ENCODE peak calls at places on chromosomes 6 and 20, in six cellular contexts. One of them, this sample, is unnamed.

GRCh38 chr6:106097368-106098231 is 11.5 kb downstream of the PRDM1 start:
- DNase-seq in endodermal cell: no peak
- DNase-seq in psoas muscle: no peak
- DNase-seq in breast epithelium: no peak
- DNase-seq in lung: no peak
- DNase-seq in CD8-positive, alpha-beta T cell: peak; percentile 37
- DNase-seq in this sample: no peak

GRCh38 chr20:48614593-48615274 is 213.1 kb downstream of the PREX1 start:
- DNase-seq in CD8-positive, alpha-beta T cell: no peak
- DNase-seq in endodermal cell: no peak
- DNase-seq in psoas muscle: peak; percentile 6
- DNase-seq in lung: no peak
- DNase-seq in breast epithelium: peak; percentile 50
- DNase-seq in this sample: peak; percentile 27

GRCh38 chr20:36130316-36130865 is 24.1 kb upstream of the EPB41L1 start:
- DNase-seq in psoas muscle: no peak
- DNase-seq in lung: no peak
- DNase-seq in CD8-positive, alpha-beta T cell: no peak
- DNase-seq in breast epithelium: no peak
- DNase-seq in endodermal cell: no peak
- DNase-seq in this sample: no peak

GRCh38 chr6:89961481-89961880 is 67.2 kb downstream of the GJA10 start:
- DNase-seq in CD8-positive, alpha-beta T cell: no peak
- DNase-seq in psoas muscle: no peak
- DNase-seq in endodermal cell: no peak
- DNase-seq in breast epithelium: no peak
- DNase-seq in lung: no peak
- DNase-seq in this sample: no peak

GRCh38 chr6:133646021-133646682 is 242.8 kb upstream of the TCF21 start:
- DNase-seq in breast epithelium: no peak
- DNase-seq in endodermal cell: no peak
- DNase-seq in psoas muscle: no peak
- DNase-seq in CD8-positive, alpha-beta T cell: no peak
- DNase-seq in lung: no peak
- DNase-seq in this sample: no peak

GRCh38 chr20:48236001-48236400 is 450.7 kb upstream of the SULF2 start:
- DNase-seq in lung: no peak
- DNase-seq in breast epithelium: no peak
- DNase-seq in CD8-positive, alpha-beta T cell: no peak
- DNase-seq in psoas muscle: no peak
- DNase-seq in endodermal cell: peak; percentile 49
- DNase-seq in this sample: no peak

GRCh38 chr6:18997375-18997826 is 610.3 kb downstream of the RNF144B start:
- DNase-seq in endodermal cell: peak; percentile 69
- DNase-seq in lung: no peak
- DNase-seq in CD8-positive, alpha-beta T cell: no peak
- DNase-seq in breast epithelium: no peak
- DNase-seq in psoas muscle: no peak
- DNase-seq in this sample: no peak

GRCh38 chr20:35506872-35507638 is 22.4 kb downstream of the C20orf173 start:
- DNase-seq in lung: no peak
- DNase-seq in psoas muscle: peak; percentile 22
- DNase-seq in breast epithelium: no peak
- DNase-seq in CD8-positive, alpha-beta T cell: no peak
- DNase-seq in endodermal cell: no peak
- DNase-seq in this sample: no peak

GRCh38 chr6:149136913-149137286 is 180.6 kb upstream of the TAB2 start:
- DNase-seq in lung: no peak
- DNase-seq in psoas muscle: no peak
- DNase-seq in breast epithelium: no peak
- DNase-seq in CD8-positive, alpha-beta T cell: no peak
- DNase-seq in endodermal cell: no peak
- DNase-seq in this sample: no peak

GRCh38 chr20:37356387-37356786 is 10.4 kb downstream of the SRC start:
- DNase-seq in psoas muscle: peak; percentile 79
- DNase-seq in lung: peak; percentile 66
- DNase-seq in endodermal cell: peak; percentile 41
- DNase-seq in breast epithelium: peak; percentile 76
- DNase-seq in CD8-positive, alpha-beta T cell: no peak
- DNase-seq in this sample: no peak

GRCh38 chr6:75268121-75268987 is 16.2 kb downstream of the TMEM30A start:
- DNase-seq in breast epithelium: no peak
- DNase-seq in lung: no peak
- DNase-seq in psoas muscle: no peak
- DNase-seq in endodermal cell: peak; percentile 68
- DNase-seq in CD8-positive, alpha-beta T cell: no peak
- DNase-seq in this sample: no peak

GRCh38 chr20:46010491-46011405 is 2.0 kb downstream of the MMP9 start:
- DNase-seq in CD8-positive, alpha-beta T cell: peak; percentile 64
- DNase-seq in lung: no peak
- DNase-seq in breast epithelium: no peak
- DNase-seq in endodermal cell: no peak
- DNase-seq in psoas muscle: no peak
- DNase-seq in this sample: no peak

GRCh38 chr6:41416165-41416837 is 80.9 kb downstream of the NCR2 start:
- DNase-seq in CD8-positive, alpha-beta T cell: no peak
- DNase-seq in psoas muscle: no peak
- DNase-seq in endodermal cell: peak; percentile 53
- DNase-seq in lung: no peak
- DNase-seq in breast epithelium: no peak
- DNase-seq in this sample: no peak

GRCh38 chr6:1190361-1190760 is 121.5 kb upstream of the FOXQ1 start:
- DNase-seq in CD8-positive, alpha-beta T cell: no peak
- DNase-seq in psoas muscle: no peak
- DNase-seq in endodermal cell: peak; percentile 59
- DNase-seq in lung: no peak
- DNase-seq in breast epithelium: no peak
- DNase-seq in this sample: no peak

GRCh38 chr6:165552248-165552736 is 110.7 kb downstream of the PDE10A start:
- DNase-seq in lung: no peak
- DNase-seq in CD8-positive, alpha-beta T cell: no peak
- DNase-seq in breast epithelium: no peak
- DNase-seq in endodermal cell: no peak
- DNase-seq in psoas muscle: no peak
- DNase-seq in this sample: no peak

GRCh38 chr6:21840428-21840827 is 246.9 kb downstream of the SOX4 start:
- DNase-seq in breast epithelium: no peak
- DNase-seq in lung: no peak
- DNase-seq in CD8-positive, alpha-beta T cell: no peak
- DNase-seq in psoas muscle: no peak
- DNase-seq in endodermal cell: no peak
- DNase-seq in this sample: no peak

GRCh38 chr6:142728910-142729481 is 216.0 kb downstream of the HIVEP2 start:
- DNase-seq in breast epithelium: no peak
- DNase-seq in endodermal cell: no peak
- DNase-seq in lung: no peak
- DNase-seq in psoas muscle: no peak
- DNase-seq in CD8-positive, alpha-beta T cell: no peak
- DNase-seq in this sample: no peak

GRCh38 chr6:31575335-31575901 is at the start of gene TNF:
- DNase-seq in CD8-positive, alpha-beta T cell: peak; percentile 57
- DNase-seq in psoas muscle: peak; percentile 71
- DNase-seq in lung: peak; percentile 51
- DNase-seq in endodermal cell: peak; percentile 41
- DNase-seq in breast epithelium: peak; percentile 53
- DNase-seq in this sample: no peak
- H3K4me3 ChIP-seq in CD8-positive, alpha-beta T cell: peak within 1 kb of the TSS; percentile 26
- H3K4me3 ChIP-seq in psoas muscle: peak within 1 kb of the TSS; percentile 54
- H3K4me3 ChIP-seq in lung: no peak within 1 kb of the TSS
- H3K4me3 ChIP-seq in endodermal cell: no peak within 1 kb of the TSS
- H3K4me3 ChIP-seq in breast epithelium: peak within 1 kb of the TSS; percentile 38
- H3K4me3 ChIP-seq in this sample: peak within 1 kb of the TSS; percentile 14

GRCh38 chr6:69391106-69391505 is 405.7 kb downstream of the LMBRD1 start:
- DNase-seq in psoas muscle: no peak
- DNase-seq in breast epithelium: no peak
- DNase-seq in endodermal cell: no peak
- DNase-seq in lung: no peak
- DNase-seq in CD8-positive, alpha-beta T cell: no peak
- DNase-seq in this sample: no peak

GRCh38 chr6:69383627-69384026 is 413.2 kb downstream of the LMBRD1 start:
- DNase-seq in endodermal cell: no peak
- DNase-seq in breast epithelium: no peak
- DNase-seq in lung: no peak
- DNase-seq in CD8-positive, alpha-beta T cell: no peak
- DNase-seq in psoas muscle: no peak
- DNase-seq in this sample: no peak

GRCh38 chr6:69390125-69390524 is 406.7 kb downstream of the LMBRD1 start:
- DNase-seq in endodermal cell: no peak
- DNase-seq in lung: no peak
- DNase-seq in CD8-positive, alpha-beta T cell: no peak
- DNase-seq in breast epithelium: no peak
- DNase-seq in psoas muscle: no peak
- DNase-seq in this sample: no peak

DNA sequence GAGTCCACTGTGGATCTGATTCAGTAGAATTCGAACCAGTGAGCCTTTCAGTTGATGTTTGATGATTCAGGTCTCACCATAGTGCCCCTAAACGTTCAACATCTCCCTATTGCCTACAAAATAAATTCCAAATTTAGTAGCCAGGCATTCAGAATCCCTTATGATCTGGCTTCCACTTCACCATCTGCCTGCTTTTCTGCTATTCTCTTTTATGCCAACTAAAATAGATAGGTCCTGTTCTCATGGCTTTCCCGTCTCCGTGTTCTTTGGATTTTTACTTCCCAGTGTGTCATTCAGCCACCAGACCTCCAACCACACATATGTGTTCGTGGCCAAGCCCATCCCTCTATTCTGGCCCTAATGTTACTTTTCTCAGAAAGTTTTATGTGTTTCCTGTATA is 410.4 kb downstream of the LMBRD1 start:
- DNase-seq in breast epithelium: no peak
- DNase-seq in lung: no peak
- DNase-seq in endodermal cell: no peak
- DNase-seq in psoas muscle: no peak
- DNase-seq in CD8-positive, alpha-beta T cell: no peak
- DNase-seq in this sample: no peak
- H3K4me3 ChIP-seq in breast epithelium: no peak overlapping the region
- H3K4me3 ChIP-seq in lung: no peak overlapping the region
- H3K4me3 ChIP-seq in endodermal cell: no peak overlapping the region
- H3K4me3 ChIP-seq in psoas muscle: no peak overlapping the region
- H3K4me3 ChIP-seq in CD8-positive, alpha-beta T cell: no peak overlapping the region
- H3K4me3 ChIP-seq in this sample: no peak overlapping the region

DNA sequence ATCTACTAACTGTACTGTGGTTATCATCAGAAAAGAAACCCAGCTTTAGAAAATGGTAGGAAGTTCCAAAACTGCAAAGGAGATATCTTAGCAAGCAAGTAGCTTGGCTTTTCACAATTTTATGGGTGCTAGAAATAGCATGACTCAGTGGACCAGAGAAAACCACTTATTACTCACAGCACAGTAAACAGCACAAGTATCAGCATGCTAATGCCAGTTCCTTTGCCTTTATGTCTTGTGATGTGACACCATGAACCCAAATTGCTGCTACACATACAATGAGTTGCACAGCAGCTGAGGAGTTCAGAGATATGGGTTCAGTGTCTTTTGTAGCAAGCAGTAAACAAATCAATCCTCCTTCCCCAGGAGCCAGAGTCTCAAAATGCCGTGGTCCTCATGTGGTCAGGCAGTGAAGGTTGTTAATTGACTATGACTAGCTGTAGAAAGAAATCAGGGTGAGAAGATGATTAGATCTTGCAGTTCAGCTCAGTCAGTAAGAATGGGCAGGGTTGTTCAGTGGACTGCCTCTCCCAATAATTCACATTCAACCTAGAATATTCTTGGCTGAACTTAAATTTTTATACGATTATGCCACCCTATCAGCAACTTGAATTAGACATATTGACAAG is 73.3 kb downstream of the OPRM1 start:
- DNase-seq in psoas muscle: no peak
- DNase-seq in lung: no peak
- DNase-seq in endodermal cell: no peak
- DNase-seq in CD8-positive, alpha-beta T cell: no peak
- DNase-seq in breast epithelium: no peak
- DNase-seq in this sample: no peak
- H3K4me3 ChIP-seq in psoas muscle: no peak overlapping the region
- H3K4me3 ChIP-seq in lung: no peak overlapping the region
- H3K4me3 ChIP-seq in endodermal cell: no peak overlapping the region
- H3K4me3 ChIP-seq in CD8-positive, alpha-beta T cell: no peak overlapping the region
- H3K4me3 ChIP-seq in breast epithelium: no peak overlapping the region
- H3K4me3 ChIP-seq in this sample: no peak overlapping the region

GRCh38 chr6:30508890-30509736 is 19.8 kb downstream of the HLA-E start:
- DNase-seq in lung: no peak
- DNase-seq in endodermal cell: peak; percentile 12
- DNase-seq in breast epithelium: no peak
- DNase-seq in psoas muscle: no peak
- DNase-seq in CD8-positive, alpha-beta T cell: no peak
- DNase-seq in this sample: no peak
- H3K4me3 ChIP-seq in lung: no peak overlapping the region
- H3K4me3 ChIP-seq in endodermal cell: no peak overlapping the region
- H3K4me3 ChIP-seq in breast epithelium: no peak overlapping the region
- H3K4me3 ChIP-seq in psoas muscle: no peak overlapping the region
- H3K4me3 ChIP-seq in CD8-positive, alpha-beta T cell: peak overlapping the region; percentile 24
- H3K4me3 ChIP-seq in this sample: no peak overlapping the region

GRCh38 chr6:44171899-44172546 is 13.4 kb downstream of the CAPN11 start:
- DNase-seq in CD8-positive, alpha-beta T cell: no peak
- DNase-seq in psoas muscle: no peak
- DNase-seq in endodermal cell: peak; percentile 43
- DNase-seq in breast epithelium: no peak
- DNase-seq in lung: no peak
- DNase-seq in this sample: no peak

GRCh38 chr6:44172759-44173500 is 14.3 kb downstream of the CAPN11 start:
- DNase-seq in CD8-positive, alpha-beta T cell: peak; percentile 81
- DNase-seq in endodermal cell: peak; percentile 92
- DNase-seq in breast epithelium: peak; percentile 83
- DNase-seq in psoas muscle: peak; percentile 91
- DNase-seq in lung: peak; percentile 87
- DNase-seq in this sample: peak; percentile 83

GRCh38 chr6:44169154-44169553 is 10.5 kb downstream of the CAPN11 start:
- DNase-seq in lung: no peak
- DNase-seq in psoas muscle: no peak
- DNase-seq in CD8-positive, alpha-beta T cell: no peak
- DNase-seq in endodermal cell: no peak
- DNase-seq in breast epithelium: no peak
- DNase-seq in this sample: no peak

GRCh38 chr6:44167567-44167966 is 8.9 kb downstream of the CAPN11 start:
- DNase-seq in breast epithelium: no peak
- DNase-seq in psoas muscle: no peak
- DNase-seq in CD8-positive, alpha-beta T cell: no peak
- DNase-seq in lung: no peak
- DNase-seq in endodermal cell: no peak
- DNase-seq in this sample: no peak

DNA sequence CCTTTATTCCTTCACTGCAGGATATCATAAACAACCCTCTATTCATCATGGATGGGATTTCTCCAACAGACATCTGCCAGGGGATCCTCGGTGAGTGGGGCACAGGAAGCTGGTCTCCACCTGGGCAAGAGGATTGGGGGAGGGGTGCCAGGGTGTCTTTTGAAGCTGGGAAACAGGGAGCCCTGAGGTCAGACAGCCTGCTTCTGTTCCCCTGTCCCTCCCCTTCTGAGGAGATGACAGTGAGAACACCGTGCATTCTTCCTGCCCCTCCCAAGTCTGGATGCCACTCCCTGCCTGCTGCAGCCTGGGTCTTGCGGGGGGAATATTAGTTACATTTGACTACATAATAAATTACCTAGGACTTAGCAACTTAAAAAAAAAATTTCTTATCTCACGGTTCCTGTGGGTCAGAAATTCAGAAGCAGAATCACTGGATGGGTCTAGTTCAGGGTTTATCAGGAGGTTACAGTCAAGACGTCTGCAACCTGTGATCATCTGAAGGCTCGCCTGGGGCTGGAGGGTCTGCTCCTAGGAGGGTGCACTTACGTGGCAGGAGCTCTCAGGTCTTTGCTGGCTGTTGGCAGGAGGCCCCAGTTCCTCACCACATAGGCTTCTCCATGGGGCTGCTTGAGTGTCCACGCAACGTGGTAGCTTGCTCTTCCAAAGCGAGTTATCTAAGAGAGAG is 11.4 kb downstream of the CAPN11 start:
- DNase-seq in CD8-positive, alpha-beta T cell: no peak
- DNase-seq in breast epithelium: no peak
- DNase-seq in lung: no peak
- DNase-seq in endodermal cell: peak; percentile 44
- DNase-seq in psoas muscle: no peak
- DNase-seq in this sample: no peak
- H3K4me3 ChIP-seq in CD8-positive, alpha-beta T cell: no peak overlapping the region
- H3K4me3 ChIP-seq in breast epithelium: no peak overlapping the region
- H3K4me3 ChIP-seq in lung: no peak overlapping the region
- H3K4me3 ChIP-seq in endodermal cell: no peak overlapping the region
- H3K4me3 ChIP-seq in psoas muscle: no peak overlapping the region
- H3K4me3 ChIP-seq in this sample: no peak overlapping the region

This sample was measured in dorsolateral prefrontal cortex.